ENCODE peak calls at places on chromosome 16, in ten cellular contexts. S, W, L, Z, R, I, Y, V, N and U are unnamed samples.

GRCh38 chr16:55489956-55490265 is 10.9 kb downstream of the MMP2 start:
- DNase-seq in S (no peak), R (no peak), L (no peak), N (no peak), W (no peak), Y (no peak), V (no peak), Z (no peak), I (no peak), U (no peak)

GRCh38 chr16:53626816-53627215 is 76.8 kb downstream of the RPGRIP1L start:
- DNase-seq in R (no peak), W (no peak), Y (no peak), I (no peak), L (no peak), V (no peak), S (no peak), N (no peak), Z (no peak), U (no peak)

GRCh38 chr16:57590654-57591085 is 37.8 kb upstream of the ADGRG1 start:
- DNase-seq in Z (no peak), S (no peak), Y (no peak), V (no peak), W (no peak), N (no peak), R (peak), I (no peak), L (no peak), U (no peak)

GRCh38 chr16:19505600-19506303 is 16.1 kb downstream of the GDE1 start:
- DNase-seq in V (no peak), I (no peak), S (no peak), R (no peak), Z (peak), L (no peak), N (no peak), Y (no peak), W (no peak), U (no peak)

GRCh38 chr16:270381-271255 is 5.1 kb downstream of the RGS11 start:
- DNase-seq in N (no peak), R (no peak), W (no peak), S (no peak), L (no peak), V (no peak), Y (no peak), Z (no peak), I (no peak), U (no peak)

GRCh38 chr16:85067024-85067423 is 39.4 kb downstream of the KIAA0513 start:
- DNase-seq in Y (no peak), S (no peak), N (no peak), W (no peak), I (no peak), Z (no peak), V (no peak), L (no peak), R (no peak), U (no peak)

GRCh38 chr16:72961115-72961832 is 86.7 kb downstream of the ZFHX3 start:
- DNase-seq in I (peak), Y (peak), L (peak), Z (no peak), N (no peak), V (no peak), W (no peak), R (no peak), S (peak), U (peak)

GRCh38 chr16:2471016-2471652 is at the start of gene NTN3:
- DNase-seq in Y (no peak), I (peak), L (peak), Z (no peak), W (no peak), V (no peak), S (no peak), N (no peak), R (no peak), U (no peak)

GRCh38 chr16:18984425-18985005 is 781 bp downstream of the TMC7 start:
- DNase-seq in L (no peak), Z (no peak), R (no peak), I (no peak), W (no peak), S (no peak), N (no peak), Y (no peak), V (no peak), U (no peak)

GRCh38 chr16:67552476-67552875 is 9.8 kb upstream of the CTCF start:
- DNase-seq in I (peak), Z (no peak), V (no peak), N (peak), L (no peak), S (peak), R (no peak), Y (peak), W (no peak), U (no peak)

GRCh38 chr16:87583453-87584131 is 18.7 kb upstream of the JPH3 start:
- DNase-seq in N (no peak), Z (no peak), Y (no peak), S (no peak), L (no peak), W (no peak), R (no peak), V (no peak), I (peak), U (no peak)

GRCh38 chr16:53809088-53809951 is 105.4 kb downstream of the FTO start:
- DNase-seq in W (no peak), S (no peak), R (no peak), L (no peak), V (no peak), N (no peak), I (no peak), Z (no peak), Y (no peak), U (no peak)

GRCh38 chr16:59341368-59341767 is 607.3 kb upstream of the GOT2 start:
- DNase-seq in S (no peak), N (no peak), W (no peak), I (no peak), L (no peak), V (no peak), Y (no peak), Z (no peak), R (no peak), U (no peak)

GRCh38 chr16:2532494-2533141 is 1.4 kb upstream of the CEMP1 start:
- DNase-seq in I (peak), Z (no peak), V (peak), S (peak), Y (peak), N (peak), R (peak), L (peak), W (peak), U (peak)

GRCh38 chr16:535446-536405 is 8.2 kb downstream of the CAPN15 start:
- DNase-seq in W (no peak), R (peak), I (peak), L (no peak), N (no peak), S (no peak), Y (no peak), Z (peak), V (no peak), U (peak)

GRCh38 chr16:69796285-69797118 is 34.4 kb downstream of the WWP2 start:
- DNase-seq in Y (no peak), N (peak), L (peak), V (no peak), Z (no peak), I (peak), S (peak), R (peak), W (no peak), U (peak)